ENCODE peak calls at places on chromosome 1, in five cellular contexts. L, K, Z, F and B are unnamed samples.
A peak's percentile ranks its signal among the peaks of the same experiment; 100 is the strongest.

GRCh38 chr1:47558601-47559593 is 121.1 kb downstream of the FOXD2 start:
- DNase-seq in L (no peak), K (no peak), Z (no peak), F (no peak), B (peak; percentile 66)

GRCh38 chr1:2279210-2279639 is 51.1 kb downstream of the SKI start:
- DNase-seq in L (peak; percentile 81), K (no peak), Z (no peak), F (peak; percentile 72), B (peak; percentile 75)

GRCh38 chr1:2099871-2100774 is 49.9 kb downstream of the PRKCZ start:
- DNase-seq in L (peak; percentile 48), K (no peak), Z (no peak), F (no peak), B (no peak)

GRCh38 chr1:38577937-38578443 is 281.6 kb downstream of the RRAGC start:
- DNase-seq in L (no peak), K (no peak), Z (no peak), F (no peak), B (no peak)

GRCh38 chr1:193448682-193449461 is 262.5 kb upstream of the B3GALT2 start:
- DNase-seq in L (no peak), K (no peak), Z (peak; percentile 81), F (no peak), B (no peak)

GRCh38 chr1:72063364-72063763 is 219.0 kb downstream of the NEGR1 start:
- DNase-seq in L (no peak), K (no peak), Z (no peak), F (no peak), B (no peak)

GRCh38 chr1:113856011-113856410 is 15.5 kb downstream of the PTPN22 start:
- DNase-seq in L (no peak), K (no peak), Z (no peak), F (no peak), B (no peak)

GRCh38 chr1:59947047-59947938 is 20.7 kb upstream of the CYP2J2 start:
- DNase-seq in L (no peak), K (no peak), Z (peak; percentile 75), F (peak; percentile 29), B (peak; percentile 48)

GRCh38 chr1:224632381-224632871 is 16.3 kb downstream of the CNIH3 start:
- DNase-seq in L (no peak), K (no peak), Z (no peak), F (peak; percentile 59), B (no peak)

GRCh38 chr1:217891966-217892365 is 260.8 kb downstream of the SPATA17 start:
- DNase-seq in L (no peak), K (no peak), Z (no peak), F (no peak), B (no peak)

GRCh38 chr1:14696766-14697165 is 98.3 kb downstream of the KAZN start:
- DNase-seq in L (no peak), K (no peak), Z (no peak), F (no peak), B (peak; percentile 20)

GRCh38 chr1:12435639-12436344 is 182.2 kb downstream of the DHRS3 start:
- DNase-seq in L (no peak), K (no peak), Z (peak; percentile 92), F (no peak), B (no peak)

GRCh38 chr1:153260473-153260979 is 1.0 kb downstream of the LORICRIN start:
- DNase-seq in L (no peak), K (no peak), Z (peak; percentile 50), F (no peak), B (no peak)
- H3K4me3 ChIP-seq in L (peak overlapping the region; percentile 38), K (peak overlapping the region; percentile 66), Z (peak overlapping the region; percentile 12), F (no peak overlapping the region), B (no peak overlapping the region)

GRCh38 chr1:32743380-32744062 is 41.0 kb upstream of the SYNC start:
- DNase-seq in L (no peak), K (no peak), Z (no peak), F (no peak), B (no peak)

GRCh38 chr1:32742132-32742947 is 39.8 kb upstream of the SYNC start:
- DNase-seq in L (peak; percentile 71), K (no peak), Z (no peak), F (no peak), B (peak; percentile 49)

GRCh38 chr1:32744063-32744410 is 41.5 kb upstream of the SYNC start:
- DNase-seq in L (no peak), K (no peak), Z (no peak), F (no peak), B (no peak)

GRCh38 chr1:32741417-32742131 is 39.0 kb upstream of the SYNC start:
- DNase-seq in L (peak; percentile 74), K (no peak), Z (peak; percentile 9), F (no peak), B (peak; percentile 29)

GRCh38 chr1:32742956-32743355 is 40.4 kb upstream of the SYNC start:
- DNase-seq in L (no peak), K (no peak), Z (no peak), F (no peak), B (peak; percentile 30)
- H3K27ac ChIP-seq in L (peak overlapping the region; percentile 84), K (peak overlapping the region; percentile 5), Z (no peak overlapping the region), F (no peak overlapping the region), B (peak overlapping the region; percentile 99)

GRCh38 chr1:247385283-247385682 is 30.7 kb upstream of the NLRP3 start:
- DNase-seq in L (no peak), K (no peak), Z (no peak), F (no peak), B (no peak)
- H3K4me3 ChIP-seq in L (no peak overlapping the region), K (no peak overlapping the region), Z (no peak overlapping the region), F (no peak overlapping the region), B (no peak overlapping the region)

GRCh38 chr1:43549921-43550597 is 19.4 kb downstream of the PTPRF start:
- DNase-seq in L (peak; percentile 94), K (peak; percentile 77), Z (peak; percentile 74), F (no peak), B (peak; percentile 96)

GRCh38 chr1:43547538-43548072 is 16.9 kb downstream of the PTPRF start:
- DNase-seq in L (no peak), K (no peak), Z (no peak), F (no peak), B (peak; percentile 26)

GRCh38 chr1:43550598-43551246 is 20.0 kb downstream of the PTPRF start:
- DNase-seq in L (no peak), K (no peak), Z (no peak), F (no peak), B (no peak)

GRCh38 chr1:43546388-43547100 is 15.9 kb downstream of the PTPRF start:
- DNase-seq in L (no peak), K (no peak), Z (no peak), F (no peak), B (no peak)

GRCh38 chr1:43548285-43549271 is 17.9 kb downstream of the PTPRF start:
- DNase-seq in L (no peak), K (no peak), Z (no peak), F (no peak), B (no peak)
- H3K27ac ChIP-seq in L (no peak overlapping the region), K (no peak overlapping the region), Z (no peak overlapping the region), F (no peak overlapping the region), B (peak overlapping the region; percentile 91)

GRCh38 chr1:54884768-54885167 is 2.2 kb downstream of the DHCR24 start:
- DNase-seq in L (no peak), K (no peak), Z (no peak), F (no peak), B (no peak)
- H3K4me3 ChIP-seq in L (peak overlapping the region; percentile 82), K (no peak overlapping the region), Z (no peak overlapping the region), F (no peak overlapping the region), B (no peak overlapping the region)

GRCh38 chr1:229620876-229621275 is 5.0 kb downstream of the TAF5L start:
- DNase-seq in L (no peak), K (no peak), Z (no peak), F (no peak), B (no peak)
- H3K27ac ChIP-seq in L (no peak overlapping the region), K (no peak overlapping the region), Z (no peak overlapping the region), F (no peak overlapping the region), B (no peak overlapping the region)